ENCODE peak calls at places on chromosomes 12 and 14, in six cellular contexts. F is upper lobe of left lung, I is A549, M is GM12878, L is K562, Z is HepG2. J is an unnamed sample.

GRCh38 chr12:116200812-116201211 is 76.7 kb downstream of the MED13L start:
- ATAC-seq in F (no peak), I (no peak), M (no peak), L (no peak), Z (no peak), J (no peak)

GRCh38 chr14:56585461-56586084 is 6.0 kb downstream of the TMEM260 start:
- ATAC-seq in F (no peak), I (peak), M (no peak), L (no peak), Z (no peak), J (no peak)

GRCh38 chr12:101697930-101698781 is 716 bp downstream of the CHPT1 start:
- ATAC-seq in F (peak), I (peak), M (peak), L (peak), Z (peak), J (peak)

GRCh38 chr12:107487011-107487680 is 198.5 kb upstream of the PWP1 start:
- ATAC-seq in F (no peak), I (no peak), M (no peak), L (no peak), Z (no peak), J (no peak)

GRCh38 chr12:69998011-69998410 is 173.0 kb downstream of the MYRFL start:
- ATAC-seq in F (no peak), I (no peak), M (no peak), L (no peak), Z (no peak), J (no peak)

GRCh38 chr12:15956010-15956409 is 44.9 kb downstream of the DERA start:
- ATAC-seq in F (no peak), I (no peak), M (no peak), L (no peak), Z (no peak), J (no peak)

GRCh38 chr14:67515386-67516079 is 17.6 kb upstream of the PLEKHH1 start:
- ATAC-seq in F (no peak), I (peak), M (peak), L (peak), Z (peak), J (peak)

GRCh38 chr12:89529738-89530137 is 3.9 kb upstream of the POC1B start:
- ATAC-seq in F (no peak), I (no peak), M (no peak), L (peak), Z (no peak), J (no peak)

GRCh38 chr14:75196468-75196867 is 20.1 kb upstream of the TMED10 start:
- ATAC-seq in F (peak), I (peak), M (peak), L (peak), Z (peak), J (no peak)

GRCh38 chr12:93407963-93408283 is 30.2 kb downstream of the NUDT4 start:
- ATAC-seq in F (no peak), I (no peak), M (no peak), L (no peak), Z (no peak), J (no peak)

GRCh38 chr12:103656291-103656690 is 69.2 kb downstream of the STAB2 start:
- ATAC-seq in F (no peak), I (no peak), M (no peak), L (no peak), Z (no peak), J (no peak)

GRCh38 chr12:25585021-25585523 is 32.0 kb upstream of the LMNTD1 start:
- ATAC-seq in F (peak), I (no peak), M (no peak), L (no peak), Z (no peak), J (peak)

GRCh38 chr12:122851820-122852219 is 16.6 kb downstream of the HIP1R start:
- ATAC-seq in F (no peak), I (no peak), M (no peak), L (no peak), Z (no peak), J (peak)

GRCh38 chr12:62328296-62328921 is 68.2 kb downstream of the USP15 start:
- ATAC-seq in F (no peak), I (no peak), M (no peak), L (peak), Z (no peak), J (no peak)

GRCh38 chr14:105646175-105646574 is 119.8 kb downstream of the TMEM121 start:
- ATAC-seq in F (peak), I (peak), M (no peak), L (no peak), Z (peak), J (no peak)

GRCh38 chr12:30582943-30583342 is 112.7 kb downstream of the IPO8 start:
- ATAC-seq in F (no peak), I (no peak), M (no peak), L (no peak), Z (no peak), J (no peak)

GRCh38 chr14:65566820-65567522 is 154.4 kb downstream of the FUT8 start:
- ATAC-seq in F (no peak), I (no peak), M (peak), L (no peak), Z (no peak), J (no peak)

DNA sequence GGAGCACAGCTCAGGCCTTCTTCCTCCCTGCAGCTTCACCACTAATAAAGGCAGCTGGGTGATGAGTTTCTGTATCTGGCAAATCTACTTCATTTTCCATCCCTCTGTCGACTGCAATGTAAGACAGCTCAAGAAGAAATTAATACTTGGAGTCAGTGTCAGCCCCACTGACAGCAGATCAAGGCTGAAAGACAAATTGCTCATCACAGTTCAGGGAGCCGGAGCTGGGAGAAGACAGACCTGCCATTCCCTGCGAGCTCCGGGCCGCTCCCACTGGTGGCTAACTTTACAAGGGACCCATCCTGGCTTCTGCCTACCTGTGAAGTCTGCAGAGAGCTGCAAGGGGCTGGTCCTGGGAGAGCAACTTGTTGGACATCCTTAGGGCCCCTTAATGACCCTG is 49.8 kb downstream of the CCDC60 start:
- ATAC-seq in F (no peak), I (no peak), M (no peak), L (no peak), Z (no peak), J (no peak)
- TF ChIP-seq EP300 in F (no peak), I (no peak), M (no peak), L (no peak), Z (no peak), J (no peak)

GRCh38 chr12:752673-753400 is 458 bp downstream of the WNK1 start:
- ATAC-seq in F (peak), I (peak), M (peak), L (peak), Z (peak), J (peak)
- TF ChIP-seq EP300 in F (no peak), I (no peak), M (no peak), L (no peak), Z (no peak), J (no peak)

GRCh38 chr12:13980548-13981295 is 680 bp downstream of the GRIN2B start:
- ATAC-seq in F (no peak), I (peak), M (no peak), L (no peak), Z (no peak), J (no peak)
- TF ChIP-seq EP300 in F (no peak), I (no peak), M (no peak), L (no peak), Z (no peak), J (no peak)

GRCh38 chr14:99928963-99929362 is 135.8 kb downstream of the EML1 start:
- ATAC-seq in F (no peak), I (no peak), M (peak), L (no peak), Z (no peak), J (no peak)
- TF ChIP-seq EP300 in F (no peak), I (no peak), M (no peak), L (no peak), Z (no peak), J (no peak)

GRCh38 chr12:109840349-109841073 is 7.3 kb upstream of the TRPV4 start:
- ATAC-seq in F (peak), I (peak), M (no peak), L (no peak), Z (peak), J (no peak)
- TF ChIP-seq EP300 in F (no peak), I (no peak), M (no peak), L (no peak), Z (no peak), J (no peak)

J was measured in gastroesophageal sphincter.